ENCODE peak calls at places on chromosomes 7 and 10, in eight cellular contexts. One of them, this sample, is unnamed.
A peak's percentile ranks its signal among the peaks of the same experiment; 100 is the strongest.

GRCh38 chr10:63671317-63671937 is 150.2 kb downstream of the REEP3 start:
- DNase-seq in NCI-H1105 treated with DMSO at 0.1 percent for 48 hours: peak; percentile 88
- DNase-seq in fibroblast of the conjunctiva: peak; percentile 80
- DNase-seq in activated B cell treated with CpG ODN at 0.5 μM for 24 hours: no peak
- DNase-seq in effector CD4-positive, alpha-beta T cell: no peak
- DNase-seq in endothelial cell: no peak
- DNase-seq in GM20000: no peak
- DNase-seq in hepatocyte: peak; percentile 24
- DNase-seq in this sample: no peak

GRCh38 chr7:115135769-115136410 is 214.0 kb downstream of the MDFIC start:
- DNase-seq in NCI-H1105 treated with DMSO at 0.1 percent for 48 hours: peak; percentile 50
- DNase-seq in fibroblast of the conjunctiva: no peak
- DNase-seq in activated B cell treated with CpG ODN at 0.5 μM for 24 hours: no peak
- DNase-seq in effector CD4-positive, alpha-beta T cell: no peak
- DNase-seq in endothelial cell: no peak
- DNase-seq in GM20000: peak; percentile 5
- DNase-seq in hepatocyte: no peak
- DNase-seq in this sample: no peak

GRCh38 chr7:107555893-107556292 is 7.8 kb downstream of the COG5 start:
- DNase-seq in NCI-H1105 treated with DMSO at 0.1 percent for 48 hours: no peak
- DNase-seq in fibroblast of the conjunctiva: no peak
- DNase-seq in activated B cell treated with CpG ODN at 0.5 μM for 24 hours: no peak
- DNase-seq in effector CD4-positive, alpha-beta T cell: no peak
- DNase-seq in endothelial cell: no peak
- DNase-seq in GM20000: no peak
- DNase-seq in hepatocyte: no peak
- DNase-seq in this sample: no peak

GRCh38 chr10:79948976-79949722 is at the start of gene SFTPD:
- DNase-seq in NCI-H1105 treated with DMSO at 0.1 percent for 48 hours: no peak
- DNase-seq in fibroblast of the conjunctiva: no peak
- DNase-seq in activated B cell treated with CpG ODN at 0.5 μM for 24 hours: no peak
- DNase-seq in effector CD4-positive, alpha-beta T cell: no peak
- DNase-seq in endothelial cell: no peak
- DNase-seq in GM20000: no peak
- DNase-seq in hepatocyte: peak; percentile 45
- DNase-seq in this sample: no peak

GRCh38 chr7:18151419-18151818 is 123.8 kb upstream of the PRPS1L1 start:
- DNase-seq in NCI-H1105 treated with DMSO at 0.1 percent for 48 hours: no peak
- DNase-seq in fibroblast of the conjunctiva: no peak
- DNase-seq in activated B cell treated with CpG ODN at 0.5 μM for 24 hours: no peak
- DNase-seq in effector CD4-positive, alpha-beta T cell: no peak
- DNase-seq in endothelial cell: no peak
- DNase-seq in GM20000: no peak
- DNase-seq in hepatocyte: no peak
- DNase-seq in this sample: no peak

GRCh38 chr10:11881477-11882417 is 58.6 kb downstream of the PROSER2 start:
- DNase-seq in NCI-H1105 treated with DMSO at 0.1 percent for 48 hours: no peak
- DNase-seq in fibroblast of the conjunctiva: no peak
- DNase-seq in activated B cell treated with CpG ODN at 0.5 μM for 24 hours: no peak
- DNase-seq in effector CD4-positive, alpha-beta T cell: no peak
- DNase-seq in endothelial cell: no peak
- DNase-seq in GM20000: no peak
- DNase-seq in hepatocyte: peak; percentile 66
- DNase-seq in this sample: no peak

GRCh38 chr10:47401874-47402645 is 18.0 kb upstream of the ZNF488 start:
- DNase-seq in NCI-H1105 treated with DMSO at 0.1 percent for 48 hours: no peak
- DNase-seq in fibroblast of the conjunctiva: no peak
- DNase-seq in activated B cell treated with CpG ODN at 0.5 μM for 24 hours: no peak
- DNase-seq in effector CD4-positive, alpha-beta T cell: no peak
- DNase-seq in endothelial cell: no peak
- DNase-seq in GM20000: no peak
- DNase-seq in hepatocyte: no peak
- DNase-seq in this sample: no peak

GRCh38 chr10:78570633-78571032 is 498.1 kb upstream of the ZMIZ1 start:
- DNase-seq in NCI-H1105 treated with DMSO at 0.1 percent for 48 hours: no peak
- DNase-seq in fibroblast of the conjunctiva: no peak
- DNase-seq in activated B cell treated with CpG ODN at 0.5 μM for 24 hours: no peak
- DNase-seq in effector CD4-positive, alpha-beta T cell: no peak
- DNase-seq in endothelial cell: no peak
- DNase-seq in GM20000: no peak
- DNase-seq in hepatocyte: no peak
- DNase-seq in this sample: no peak

GRCh38 chr10:50540826-50541122 is 83.0 kb downstream of the SGMS1 start:
- DNase-seq in NCI-H1105 treated with DMSO at 0.1 percent for 48 hours: no peak
- DNase-seq in fibroblast of the conjunctiva: no peak
- DNase-seq in activated B cell treated with CpG ODN at 0.5 μM for 24 hours: no peak
- DNase-seq in effector CD4-positive, alpha-beta T cell: no peak
- DNase-seq in endothelial cell: no peak
- DNase-seq in GM20000: no peak
- DNase-seq in hepatocyte: no peak
- DNase-seq in this sample: no peak